ENCODE peak calls at places on chromosomes 13 and 19, in ten cellular contexts. J, U, P, Z, T, A, N, Y, I and D are unnamed samples.

GRCh38 chr13:23610966-23611486 is 40.8 kb downstream of the TNFRSF19 start:
- DNase-seq in I (no peak), N (peak), A (no peak), Z (peak), T (peak), Y (peak), J (peak), P (no peak), U (no peak), D (no peak)

GRCh38 chr19:2016041-2016807 is 710 bp upstream of the BTBD2 start:
- DNase-seq in I (peak), N (peak), T (peak), P (no peak), A (peak), J (peak), Y (peak), U (peak), Z (peak), D (no peak)

GRCh38 chr13:51349016-51349415 is 9.5 kb downstream of the SERPINE3 start:
- DNase-seq in N (peak), P (no peak), Y (no peak), U (no peak), Z (no peak), A (no peak), T (peak), I (no peak), J (no peak), D (no peak)

GRCh38 chr19:13428352-13428751 is 77.9 kb downstream of the CACNA1A start:
- DNase-seq in I (no peak), T (peak), U (peak), J (no peak), Z (peak), A (peak), Y (peak), N (peak), P (no peak), D (no peak)

GRCh38 chr19:2542341-2543069 is 66.6 kb downstream of the GADD45B start:
- DNase-seq in I (no peak), Z (peak), T (no peak), Y (peak), N (peak), P (no peak), U (no peak), A (no peak), J (no peak), D (no peak)

GRCh38 chr13:44267966-44268365 is 105.7 kb upstream of the SERP2 start:
- DNase-seq in T (peak), Y (peak), Z (peak), U (no peak), I (no peak), N (peak), P (no peak), A (no peak), J (no peak), D (no peak)

GRCh38 chr13:30481241-30481760 is 15.6 kb upstream of the HMGB1 start:
- DNase-seq in Y (no peak), T (no peak), Z (no peak), A (no peak), J (no peak), N (no peak), I (no peak), U (no peak), P (no peak), D (no peak)

GRCh38 chr19:38079926-38080380 is 144.1 kb downstream of the DPF1 start:
- DNase-seq in J (peak), P (no peak), T (peak), Y (peak), I (no peak), A (no peak), U (peak), N (peak), Z (peak), D (no peak)

GRCh38 chr13:83449666-83450395 is 432.4 kb downstream of the SLITRK1 start:
- DNase-seq in T (peak), P (no peak), N (peak), Y (peak), J (no peak), Z (peak), U (no peak), I (no peak), A (no peak), D (no peak)

GRCh38 chr13:94249512-94249911 is 230.0 kb downstream of the DCT start:
- DNase-seq in I (no peak), P (no peak), J (no peak), Z (peak), A (no peak), U (no peak), N (peak), T (peak), Y (peak), D (no peak)

GRCh38 chr13:73107459-73107858 is 48.7 kb downstream of the KLF5 start:
- DNase-seq in T (no peak), U (no peak), I (no peak), Z (no peak), N (peak), P (no peak), Y (no peak), J (no peak), A (no peak), D (no peak)

GRCh38 chr13:45082964-45083363 is 37.3 kb upstream of the GTF2F2 start:
- DNase-seq in J (no peak), N (peak), Y (peak), I (no peak), U (no peak), T (peak), Z (peak), P (no peak), A (no peak), D (no peak)

GRCh38 chr19:18996796-18997394 is 36.4 kb downstream of the SUGP2 start:
- DNase-seq in Z (no peak), T (no peak), I (no peak), J (no peak), U (no peak), N (no peak), A (no peak), P (no peak), Y (no peak), D (no peak)

GRCh38 chr13:79423801-79424642 is 18.0 kb upstream of the RBM26 start:
- DNase-seq in Z (peak), Y (peak), P (no peak), J (peak), T (peak), A (no peak), N (peak), U (no peak), I (no peak), D (no peak)

GRCh38 chr19:44726465-44726864 is 22.0 kb upstream of the BCL3 start:
- DNase-seq in A (no peak), J (no peak), N (no peak), T (no peak), P (no peak), U (no peak), Y (no peak), I (no peak), Z (no peak), D (no peak)

GRCh38 chr13:30766957-30767603 is 31.7 kb downstream of the ALOX5AP start:
- DNase-seq in Y (no peak), I (no peak), U (peak), Z (no peak), J (no peak), A (no peak), T (no peak), N (no peak), P (no peak), D (no peak)

GRCh38 chr13:26663801-26664200 is 96.8 kb downstream of the GPR12 start:
- DNase-seq in N (no peak), U (no peak), T (no peak), Y (no peak), P (no peak), J (peak), A (no peak), Z (no peak), I (no peak), D (no peak)

GRCh38 chr13:78631077-78631476 is 27.7 kb upstream of the POU4F1 start:
- DNase-seq in Z (no peak), J (no peak), A (no peak), P (no peak), I (no peak), N (no peak), Y (no peak), U (no peak), T (no peak), D (no peak)

GRCh38 chr13:29569253-29570057 is 26.0 kb downstream of the SLC7A1 start:
- DNase-seq in I (no peak), N (peak), P (no peak), J (no peak), U (no peak), T (peak), Z (no peak), A (no peak), Y (peak), D (no peak)

GRCh38 chr13:36214163-36214921 is at the start of gene SOHLH2:
- DNase-seq in T (no peak), Y (no peak), N (no peak), J (no peak), I (no peak), U (no peak), A (no peak), Z (no peak), P (no peak), D (no peak)

GRCh38 chr19:39514840-39515550 is at the start of gene SELENOV:
- DNase-seq in A (no peak), I (no peak), P (no peak), Y (no peak), J (no peak), N (peak), T (no peak), Z (no peak), U (peak), D (no peak)

GRCh38 chr19:8526345-8527062 is 12.5 kb upstream of the ZNF414 start:
- DNase-seq in Z (peak), Y (peak), N (peak), P (no peak), J (peak), I (no peak), T (peak), U (peak), A (no peak), D (peak)

GRCh38 chr19:1429750-1430149 is 8.4 kb upstream of the RPS15 start:
- DNase-seq in Y (no peak), U (no peak), T (no peak), J (no peak), A (no peak), P (no peak), N (no peak), I (no peak), Z (no peak), D (no peak)

GRCh38 chr13:73983109-73983508 is 151.1 kb downstream of the KLF12 start:
- DNase-seq in T (peak), J (no peak), Z (no peak), A (no peak), U (no peak), I (no peak), Y (no peak), N (no peak), P (no peak), D (no peak)

GRCh38 chr19:750640-751423 is at the start of gene MISP:
- DNase-seq in Z (no peak), P (no peak), N (no peak), T (no peak), Y (no peak), J (peak), I (no peak), U (no peak), A (no peak), D (peak)

GRCh38 chr19:48896191-48896720 is 2.3 kb downstream of the TULP2 start:
- DNase-seq in J (no peak), U (peak), Z (no peak), P (peak), I (no peak), Y (peak), N (no peak), A (no peak), T (peak), D (no peak)

GRCh38 chr13:35995136-35995535 is 136.0 kb downstream of the DCLK1 start:
- DNase-seq in T (peak), N (no peak), U (no peak), Y (peak), Z (peak), A (no peak), I (no peak), P (no peak), J (no peak), D (no peak)

GRCh38 chr13:98050041-98050466 is 92.8 kb upstream of the FARP1 start:
- DNase-seq in N (peak), U (no peak), J (no peak), P (no peak), I (no peak), T (peak), Z (peak), Y (peak), A (no peak), D (no peak)

GRCh38 chr13:60397693-60398437 is 845 bp downstream of the TDRD3 start:
- DNase-seq in Z (peak), I (peak), T (peak), N (peak), U (peak), A (peak), P (no peak), Y (peak), J (no peak), D (peak)

GRCh38 chr13:94620286-94620896 is 18.7 kb downstream of the GPR180 start:
- DNase-seq in J (peak), A (peak), T (peak), Z (peak), I (no peak), Y (peak), U (peak), P (no peak), N (peak), D (no peak)

GRCh38 chr19:42366676-42367075 is 23.4 kb downstream of the CNFN start:
- DNase-seq in A (no peak), Z (no peak), U (no peak), I (no peak), N (no peak), J (no peak), Y (no peak), T (no peak), P (no peak), D (no peak)

GRCh38 chr19:5142725-5143097 is 173.8 kb downstream of the KDM4B start:
- DNase-seq in Y (no peak), T (no peak), J (no peak), U (no peak), N (no peak), P (no peak), I (no peak), A (no peak), Z (no peak), D (no peak)

GRCh38 chr13:24709186-24709913 is 29.1 kb downstream of the ATP12A start:
- DNase-seq in Z (no peak), J (no peak), U (peak), T (no peak), I (peak), A (peak), P (peak), Y (no peak), N (no peak), D (no peak)

GRCh38 chr19:32421589-32422361 is 16.2 kb downstream of the DPY19L3 start:
- DNase-seq in I (no peak), Y (peak), P (no peak), U (no peak), Z (no peak), J (no peak), T (peak), A (no peak), N (no peak), D (no peak)

GRCh38 chr19:54312436-54313362 is at the start of gene LILRA5:
- DNase-seq in I (no peak), Y (no peak), A (no peak), U (no peak), Z (no peak), N (no peak), P (no peak), T (no peak), J (no peak), D (no peak)

GRCh38 chr19:4089400-4089908 is 22.8 kb upstream of the ZBTB7A start:
- DNase-seq in A (no peak), J (no peak), P (peak), Y (no peak), Z (no peak), T (no peak), N (no peak), U (peak), I (peak), D (no peak)

GRCh38 chr13:71864981-71865857 is 1.8 kb downstream of the DACH1 start:
- DNase-seq in J (no peak), I (no peak), N (peak), P (no peak), Y (peak), Z (peak), T (no peak), A (no peak), U (peak), D (peak)

GRCh38 chr19:13881231-13881691 is 4.3 kb downstream of the NANOS3 start:
- DNase-seq in I (no peak), N (peak), P (no peak), A (no peak), Z (no peak), U (peak), T (no peak), Y (no peak), J (no peak), D (no peak)